ENCODE peak calls at places on chromosomes 11 and 22, in seven cellular contexts. Y, V, O, Q, L, R and X are unnamed samples.

GRCh38 chr11:105720096-105720495 is 110.2 kb downstream of the GRIA4 start:
- DNase-seq in Y (no peak), V (no peak), Q (no peak), O (no peak), L (no peak), R (no peak), X (no peak)

GRCh38 chr11:60018058-60018457 is 1.1 kb downstream of the OOSP4B start:
- DNase-seq in L (no peak), O (no peak), Q (no peak), V (no peak), R (no peak), Y (no peak), X (no peak)

GRCh38 chr11:117823941-117824420 is 563 bp downstream of the FXYD2 start:
- DNase-seq in R (no peak), V (no peak), O (peak; percentile 88), Y (no peak), L (no peak), Q (no peak), X (no peak)

GRCh38 chr11:65399249-65399648 is 12.8 kb downstream of the FRMD8 start:
- DNase-seq in O (no peak), Q (no peak), L (no peak), V (no peak), R (no peak), Y (no peak), X (no peak)

GRCh38 chr11:119482561-119483001 is 59.6 kb upstream of the THY1 start:
- DNase-seq in L (no peak), O (peak; percentile 83), R (no peak), V (no peak), Y (no peak), Q (no peak), X (no peak)

GRCh38 chr11:32729976-32730375 is 64.5 kb downstream of the CCDC73 start:
- DNase-seq in O (no peak), V (no peak), L (no peak), R (no peak), Q (no peak), Y (no peak), X (no peak)

GRCh38 chr11:32172771-32173170 is 81.9 kb downstream of the RCN1 start:
- DNase-seq in V (no peak), R (no peak), O (no peak), Q (no peak), L (no peak), Y (no peak), X (no peak)

GRCh38 chr11:86861810-86862209 is 61.5 kb downstream of the PRSS23 start:
- DNase-seq in O (no peak), V (no peak), L (no peak), Y (no peak), R (no peak), Q (no peak), X (no peak)

GRCh38 chr22:50320116-50320515 is 6.7 kb downstream of the DENND6B start:
- DNase-seq in O (no peak), L (no peak), V (no peak), Y (no peak), Q (no peak), R (no peak), X (no peak)

GRCh38 chr11:8221025-8221723 is 42.5 kb downstream of the LMO1 start:
- DNase-seq in O (no peak), L (no peak), Q (no peak), V (no peak), Y (no peak), R (no peak), X (no peak)

GRCh38 chr11:64296830-64297721 is 3.1 kb upstream of the CATSPERZ start:
- DNase-seq in R (no peak), Y (no peak), Q (no peak), O (no peak), L (no peak), V (no peak), X (no peak)

GRCh38 chr11:75558939-75559843 is 2.9 kb upstream of the SERPINH1 start:
- DNase-seq in O (no peak), V (no peak), R (no peak), L (no peak), Y (no peak), Q (no peak), X (no peak)

GRCh38 chr11:65383778-65384177 is 1.3 kb upstream of the SLC25A45 start:
- DNase-seq in V (no peak), Q (no peak), Y (no peak), O (no peak), R (no peak), L (no peak), X (no peak)

GRCh38 chr22:44622685-44623084 is 79.3 kb upstream of the PRR5 start:
- DNase-seq in L (no peak), R (no peak), V (no peak), Q (no peak), O (no peak), Y (no peak), X (no peak)

GRCh38 chr22:49372111-49372529 is 455.6 kb downstream of the BRD1 start:
- DNase-seq in V (no peak), Q (no peak), Y (no peak), L (no peak), R (no peak), O (peak; percentile 80), X (no peak)

GRCh38 chr11:1236316-1237127 is 13.7 kb downstream of the MUC5B start:
- DNase-seq in Y (no peak), R (no peak), Q (no peak), V (no peak), L (no peak), O (peak; percentile 76), X (no peak)

GRCh38 chr11:45106006-45106405 is 40.4 kb upstream of the PRDM11 start:
- DNase-seq in Y (no peak), R (no peak), L (no peak), O (peak; percentile 75), V (no peak), Q (no peak), X (no peak)

GRCh38 chr11:24637520-24637919 is 140.7 kb downstream of the LUZP2 start:
- DNase-seq in L (no peak), Y (no peak), Q (no peak), R (no peak), O (no peak), V (no peak), X (no peak)

GRCh38 chr11:123653997-123654565 is 343 bp downstream of the SCN3B start:
- DNase-seq in V (no peak), Y (no peak), O (peak; percentile 86), L (peak; percentile 15), Q (no peak), R (no peak), X (no peak)

GRCh38 chr11:108498046-108498815 is at the start of gene POGLUT3:
- DNase-seq in V (no peak), Y (no peak), L (no peak), R (no peak), Q (no peak), O (peak; percentile 88), X (no peak)